ENCODE peak calls at places on chromosomes 13 and 19, in seven cellular contexts. K is tibial artery, W is GM23338, L is thoracic aorta, Z is ovary, A is brain microvascular endothelial cell, V is upper lobe of left lung. B is an unnamed sample.

GRCh38 chr19:6556043-6556449 is 25.2 kb downstream of the TNFSF9 start:
- DNase-seq in K (no peak), W (no peak), A (no peak), V (no peak), Z (no peak), L (no peak), B (no peak)

GRCh38 chr13:40539954-40540706 is 126.3 kb downstream of the FOXO1 start:
- DNase-seq in V (peak; percentile 50), K (no peak), Z (no peak), A (peak; percentile 86), L (no peak), W (peak; percentile 83), B (peak; percentile 67)

GRCh38 chr19:38315657-38316476 is at the start of gene YIF1B:
- DNase-seq in K (peak; percentile 98), V (peak; percentile 99), Z (peak; percentile 96), W (peak; percentile 99), L (peak; percentile 91), A (peak; percentile 97), B (peak; percentile 90)

GRCh38 chr13:21616880-21617279 is 12.9 kb upstream of the MICU2 start:
- DNase-seq in A (no peak), V (no peak), Z (no peak), W (no peak), L (no peak), K (no peak), B (no peak)

GRCh38 chr13:75217949-75218348 is 264.0 kb downstream of the TBC1D4 start:
- DNase-seq in L (no peak), A (peak; percentile 36), W (no peak), Z (no peak), K (no peak), V (no peak), B (peak; percentile 56)

GRCh38 chr13:108609353-108609752 is 20.1 kb upstream of the MYO16 start:
- DNase-seq in V (no peak), A (no peak), W (peak; percentile 69), Z (no peak), L (no peak), K (no peak), B (no peak)

GRCh38 chr13:111243981-111244380 is 76.5 kb upstream of the TEX29 start:
- DNase-seq in Z (no peak), L (no peak), A (no peak), W (no peak), V (no peak), K (no peak), B (no peak)

GRCh38 chr13:40181203-40181845 is 485.1 kb downstream of the FOXO1 start:
- DNase-seq in A (peak; percentile 85), Z (no peak), V (peak; percentile 55), K (no peak), L (no peak), W (no peak), B (no peak)

GRCh38 chr19:19523177-19523576 is 5.5 kb upstream of the YJEFN3 start:
- DNase-seq in K (no peak), A (no peak), L (no peak), W (no peak), Z (no peak), V (no peak), B (no peak)

GRCh38 chr13:29936051-29936813 is 85.8 kb upstream of the UBL3 start:
- DNase-seq in W (no peak), A (no peak), V (peak; percentile 36), K (no peak), L (no peak), Z (no peak), B (no peak)
- H3K4me3 ChIP-seq in W (no peak overlapping the region), A (no peak overlapping the region), V (no peak overlapping the region), K (no peak overlapping the region), L (peak overlapping the region; percentile 28), Z (no peak overlapping the region), B (no peak overlapping the region)

DNA sequence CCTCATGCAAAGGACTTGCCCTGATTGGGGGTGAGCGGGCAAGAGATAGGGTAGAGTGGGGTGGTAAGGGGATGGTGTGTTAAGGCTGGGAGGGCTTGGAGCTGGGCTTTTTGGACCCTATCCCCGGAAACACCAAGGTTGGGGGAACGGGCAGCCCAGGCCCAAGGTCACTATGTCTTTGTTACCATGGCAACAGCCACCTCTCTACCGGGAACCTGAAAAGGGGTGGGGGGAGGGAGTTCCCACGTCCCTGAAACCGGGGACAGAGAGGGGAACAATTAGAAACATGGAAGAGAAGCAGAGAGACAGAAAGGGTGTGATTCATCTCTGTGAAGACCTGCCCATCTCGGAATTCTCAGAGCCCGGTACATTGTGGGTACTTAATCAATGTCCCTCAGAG is 6.7 kb upstream of the LRFN1 start:
- DNase-seq in A (no peak), L (no peak), K (no peak), Z (no peak), V (no peak), W (peak; percentile 56), B (no peak)
- H3K27me3 ChIP-seq in A (no peaks in the 10 kb centered on the region), L (no peaks in the 10 kb centered on the region), K (no peaks in the 10 kb centered on the region), Z (no peaks in the 10 kb centered on the region), V (no peaks in the 10 kb centered on the region), W (no peaks in the 10 kb centered on the region), B (peaks cover 2% of the 10 kb centered on the region)

GRCh38 chr19:5345895-5346386 is 5.3 kb upstream of the PTPRS start:
- DNase-seq in V (no peak), Z (no peak), W (no peak), A (peak; percentile 92), L (no peak), K (no peak), B (peak; percentile 25)

GRCh38 chr19:5352229-5352763 is 11.7 kb upstream of the PTPRS start:
- DNase-seq in K (no peak), W (peak; percentile 68), L (no peak), Z (no peak), V (no peak), A (peak; percentile 24), B (no peak)

GRCh38 chr19:5343848-5344247 is 3.2 kb upstream of the PTPRS start:
- DNase-seq in W (no peak), K (no peak), L (no peak), Z (no peak), A (no peak), V (no peak), B (no peak)

GRCh38 chr19:5351731-5352228 is 11.2 kb upstream of the PTPRS start:
- DNase-seq in A (no peak), V (no peak), Z (no peak), L (no peak), W (no peak), K (no peak), B (no peak)

DNA sequence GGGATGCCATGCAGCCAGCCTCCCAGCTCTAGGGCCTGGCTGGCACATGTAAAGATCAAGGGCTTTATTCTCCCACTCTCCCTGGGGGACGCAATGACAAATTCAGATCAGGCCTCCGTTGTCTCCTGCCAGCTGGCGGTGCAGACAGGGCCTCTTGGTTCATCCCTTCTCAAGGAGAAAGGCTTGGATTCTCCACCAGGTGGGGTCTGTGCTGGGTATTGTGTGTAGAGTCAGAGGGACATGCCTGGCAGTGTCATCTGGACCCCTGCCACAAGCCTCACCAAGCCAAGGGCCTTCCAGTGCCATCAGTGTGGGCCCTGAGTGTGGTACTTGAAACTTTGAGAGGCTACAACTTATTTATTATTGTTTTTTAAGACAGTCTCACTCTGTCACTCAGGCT is 8.4 kb upstream of the PTPRS start:
- DNase-seq in L (no peak), K (no peak), V (no peak), Z (no peak), A (no peak), W (peak; percentile 51), B (no peak)
- TF ChIP-seq CTCF in L (no peak), K (no peak), V (no peak), Z (no peak), A (peak; percentile 37), W (no peak), B (no peak)

GRCh38 chr19:58128041-58128685 is 22.4 kb downstream of the ZNF329 start:
- DNase-seq in L (no peak), W (peak; percentile 42), Z (no peak), A (no peak), K (no peak), V (no peak), B (no peak)
- H3K4me3 ChIP-seq in L (peak overlapping the region; percentile 29), W (no peak overlapping the region), Z (no peak overlapping the region), A (no peak overlapping the region), K (no peak overlapping the region), V (no peak overlapping the region), B (no peak overlapping the region)

GRCh38 chr19:1003283-1003682 is 3.1 kb downstream of the GRIN3B start:
- DNase-seq in W (no peak), Z (peak; percentile 33), A (no peak), K (no peak), L (no peak), V (no peak), B (no peak)
- H3K27me3 ChIP-seq in W (peaks cover 30% of the 10 kb centered on the region), Z (peaks cover 11% of the 10 kb centered on the region), A (peaks cover 27% of the 10 kb centered on the region), K (no peaks in the 10 kb centered on the region), L (peaks cover 7% of the 10 kb centered on the region), V (peaks cover 2% of the 10 kb centered on the region), B (peaks cover 50% of the 10 kb centered on the region)

GRCh38 chr13:99577934-99578917 is 77.0 kb downstream of the TM9SF2 start:
- DNase-seq in Z (peak; percentile 56), K (no peak), V (no peak), L (no peak), W (peak; percentile 52), A (no peak), B (no peak)
- TF ChIP-seq CTCF in Z (no peak), K (peak; percentile 27), V (no peak), L (peak; percentile 28), W (peak; percentile 42), A (peak; percentile 49), B (no peak)

GRCh38 chr19:51621178-51621577 is 9.0 kb downstream of the SIGLEC5 start:
- DNase-seq in Z (no peak), K (no peak), L (no peak), A (no peak), V (peak; percentile 25), W (no peak), B (no peak)
- H3K4me3 ChIP-seq in Z (no peak overlapping the region), K (no peak overlapping the region), L (no peak overlapping the region), A (no peak overlapping the region), V (no peak overlapping the region), W (no peak overlapping the region), B (no peak overlapping the region)

GRCh38 chr13:30145709-30146367 is 161.5 kb downstream of the KATNAL1 start:
- DNase-seq in L (no peak), K (no peak), V (no peak), Z (no peak), A (no peak), W (no peak), B (no peak)
- H3K27me3 ChIP-seq in L (no peaks in the 10 kb centered on the region), K (no peaks in the 10 kb centered on the region), V (no peaks in the 10 kb centered on the region), Z (no peaks in the 10 kb centered on the region), A (no peaks in the 10 kb centered on the region), W (no peaks in the 10 kb centered on the region), B (no peaks in the 10 kb centered on the region)

DNA sequence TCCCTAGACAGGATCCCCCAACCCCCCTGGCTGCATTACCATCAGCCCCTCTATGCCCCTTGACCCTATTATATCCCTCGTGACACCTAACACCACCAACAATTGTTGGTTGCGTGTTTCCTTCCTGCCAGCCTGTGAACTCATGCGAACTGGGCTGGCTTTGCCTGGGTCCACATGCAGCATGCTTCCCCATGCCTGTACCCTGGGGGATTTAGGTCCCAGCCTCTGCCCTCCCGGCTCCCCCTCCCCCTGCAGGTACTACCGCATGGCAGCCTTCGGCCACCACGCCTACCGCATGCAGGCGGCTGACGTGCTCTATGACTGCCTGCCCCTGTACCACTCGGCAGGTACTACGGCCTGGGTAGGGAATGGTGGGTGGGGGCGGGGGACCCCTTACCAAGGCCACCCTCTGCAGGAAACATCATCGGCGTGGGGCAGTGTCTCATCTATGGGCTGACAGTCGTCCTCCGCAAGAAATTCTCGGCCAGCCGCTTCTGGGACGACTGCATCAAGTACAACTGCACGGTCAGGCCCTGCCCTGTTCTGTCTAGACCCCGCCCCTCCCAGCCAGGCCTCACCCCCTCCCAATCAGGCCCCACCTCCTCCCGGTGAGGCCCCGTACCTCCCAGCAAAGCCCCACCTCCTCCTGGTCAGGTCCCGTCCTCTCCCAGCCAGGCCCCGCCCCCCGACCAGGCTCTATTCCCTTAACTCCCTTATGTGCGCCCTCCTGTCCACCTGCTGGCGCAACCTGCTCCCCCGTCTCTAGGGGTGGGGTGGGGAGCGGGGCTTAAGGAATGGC is 18.5 kb downstream of the SLC27A1 start:
- DNase-seq in Z (no peak), A (no peak), L (no peak), V (peak; percentile 93), W (peak; percentile 99), K (peak; percentile 45), B (no peak)
- TF ChIP-seq CTCF in Z (no peak), A (peak; percentile 8), L (no peak), V (peak; percentile 46), W (peak; percentile 79), K (no peak), B (peak; percentile 35)